ENCODE peak calls at places on chromosome 21, in eight cellular contexts. P is cardiac fibroblast, D is heart left ventricle, Y is A549, B is GM06990, H is AG04449, F is HL-60, V is adrenal gland. C is an unnamed sample.

GRCh38 chr21:10272216-10272615 is 249.2 kb upstream of the TPTE start:
- DNase-seq in P (no peak), D (no peak), Y (peak), B (no peak), H (no peak), F (no peak), V (no peak), C (no peak)

GRCh38 chr21:15841856-15842564 is 112.2 kb downstream of the USP25 start:
- DNase-seq in P (peak), D (no peak), Y (no peak), B (no peak), H (peak), F (no peak), V (no peak), C (peak)

GRCh38 chr21:25822981-25823380 is 88.2 kb downstream of the GABPA start:
- DNase-seq in P (no peak), D (no peak), Y (no peak), B (no peak), H (no peak), F (no peak), V (no peak), C (no peak)

GRCh38 chr21:21030311-21030710 is 32.1 kb downstream of the NCAM2 start:
- DNase-seq in P (no peak), D (no peak), Y (no peak), B (no peak), H (no peak), F (no peak), V (no peak), C (no peak)

GRCh38 chr21:42747267-42747701 is 93.9 kb downstream of the PDE9A start:
- DNase-seq in P (no peak), D (no peak), Y (no peak), B (no peak), H (no peak), F (no peak), V (no peak), C (no peak)

GRCh38 chr21:36185498-36185897 is 28.9 kb downstream of the DOP1B start:
- DNase-seq in P (no peak), D (no peak), Y (no peak), B (no peak), H (no peak), F (peak), V (no peak), C (no peak)

GRCh38 chr21:37503848-37504467 is 137.4 kb downstream of the DYRK1A start:
- DNase-seq in P (peak), D (no peak), Y (no peak), B (no peak), H (peak), F (no peak), V (no peak), C (peak)

GRCh38 chr21:14453964-14454641 is 71.2 kb upstream of the HSPA13 start:
- DNase-seq in P (no peak), D (no peak), Y (no peak), B (peak), H (no peak), F (peak), V (no peak), C (no peak)

GRCh38 chr21:41658321-41658720 is 108.5 kb downstream of the RIPK4 start:
- DNase-seq in P (no peak), D (no peak), Y (no peak), B (no peak), H (no peak), F (no peak), V (no peak), C (no peak)

GRCh38 chr21:45361033-45361997 is 43.6 kb upstream of the COL18A1 start:
- DNase-seq in P (no peak), D (no peak), Y (no peak), B (no peak), H (no peak), F (no peak), V (no peak), C (no peak)

GRCh38 chr21:44378646-44379581 is 25.5 kb downstream of the TRPM2 start:
- DNase-seq in P (no peak), D (no peak), Y (no peak), B (no peak), H (no peak), F (no peak), V (no peak), C (no peak)

GRCh38 chr21:42614391-42614790 is 39.0 kb upstream of the PDE9A start:
- DNase-seq in P (no peak), D (no peak), Y (no peak), B (no peak), H (no peak), F (no peak), V (no peak), C (no peak)

GRCh38 chr21:33383056-33383888 is 19.9 kb upstream of the IFNGR2 start:
- DNase-seq in P (peak), D (peak), Y (peak), B (peak), H (no peak), F (peak), V (peak), C (no peak)

GRCh38 chr21:40837456-40837855 is 9.5 kb downstream of the DSCAM start:
- DNase-seq in P (no peak), D (no peak), Y (no peak), B (no peak), H (peak), F (no peak), V (no peak), C (no peak)

GRCh38 chr21:44880762-44881585 is 7.5 kb upstream of the PTTG1IP start:
- DNase-seq in P (peak), D (peak), Y (no peak), B (no peak), H (no peak), F (peak), V (peak), C (peak)

GRCh38 chr21:46065215-46065992 is 32.5 kb upstream of the COL6A2 start:
- DNase-seq in P (peak), D (peak), Y (no peak), B (no peak), H (no peak), F (no peak), V (no peak), C (peak)

GRCh38 chr21:32578107-32578691 is 7.1 kb downstream of the TCP10L start:
- DNase-seq in P (peak), D (no peak), Y (peak), B (no peak), H (no peak), F (no peak), V (no peak), C (no peak)

GRCh38 chr21:16388911-16389515 is 659.2 kb downstream of the USP25 start:
- DNase-seq in P (no peak), D (no peak), Y (no peak), B (no peak), H (no peak), F (no peak), V (no peak), C (no peak)

GRCh38 chr21:42233067-42233981 is 14.4 kb downstream of the ABCG1 start:
- DNase-seq in P (peak), D (peak), Y (peak), B (peak), H (no peak), F (peak), V (peak), C (no peak)

GRCh38 chr21:45995686-45996179 is 14.2 kb downstream of the COL6A1 start:
- DNase-seq in P (no peak), D (peak), Y (no peak), B (no peak), H (no peak), F (no peak), V (peak), C (no peak)

GRCh38 chr21:42997053-42997452 is 22.7 kb downstream of the PKNOX1 start:
- DNase-seq in P (peak), D (peak), Y (no peak), B (no peak), H (peak), F (no peak), V (peak), C (peak)

GRCh38 chr21:38308785-38309119 is 52.0 kb downstream of the KCNJ15 start:
- DNase-seq in P (no peak), D (no peak), Y (no peak), B (no peak), H (no peak), F (no peak), V (no peak), C (no peak)

GRCh38 chr21:44365967-44366585 is 12.7 kb downstream of the TRPM2 start:
- DNase-seq in P (no peak), D (no peak), Y (no peak), B (no peak), H (no peak), F (no peak), V (no peak), C (no peak)

GRCh38 chr21:36178349-36178748 is 21.7 kb downstream of the DOP1B start:
- DNase-seq in P (no peak), D (no peak), Y (no peak), B (no peak), H (no peak), F (peak), V (no peak), C (no peak)

GRCh38 chr21:42425603-42425985 is 21.9 kb downstream of the UBASH3A start:
- DNase-seq in P (no peak), D (no peak), Y (no peak), B (no peak), H (no peak), F (no peak), V (no peak), C (no peak)

GRCh38 chr21:38229260-38229877 is 27.4 kb upstream of the KCNJ15 start:
- DNase-seq in P (no peak), D (no peak), Y (peak), B (no peak), H (no peak), F (peak), V (no peak), C (no peak)

GRCh38 chr21:41899431-41900202 is 20.5 kb upstream of the PRDM15 start:
- DNase-seq in P (no peak), D (no peak), Y (no peak), B (no peak), H (no peak), F (no peak), V (peak), C (no peak)

GRCh38 chr21:44299458-44300261 is at the start of gene PFKL:
- DNase-seq in P (peak), D (peak), Y (peak), B (peak), H (no peak), F (peak), V (peak), C (no peak)

GRCh38 chr21:32560896-32561295 is 24.4 kb downstream of the TCP10L start:
- DNase-seq in P (no peak), D (no peak), Y (no peak), B (no peak), H (no peak), F (no peak), V (no peak), C (no peak)

GRCh38 chr21:42956824-42957632 is 17.3 kb upstream of the PKNOX1 start:
- DNase-seq in P (no peak), D (no peak), Y (no peak), B (no peak), H (no peak), F (no peak), V (no peak), C (no peak)

GRCh38 chr21:16678479-16678878 is 834.4 kb upstream of the CXADR start:
- DNase-seq in P (peak), D (no peak), Y (no peak), B (no peak), H (no peak), F (no peak), V (no peak), C (no peak)

GRCh38 chr21:37459575-37459974 is 93.0 kb downstream of the DYRK1A start:
- DNase-seq in P (peak), D (no peak), Y (no peak), B (no peak), H (no peak), F (no peak), V (no peak), C (no peak)

GRCh38 chr21:37912616-37913015 is 3.6 kb downstream of the KCNJ6 start:
- DNase-seq in P (no peak), D (no peak), Y (no peak), B (no peak), H (no peak), F (no peak), V (no peak), C (no peak)

GRCh38 chr21:34639250-34639649 is 24.3 kb upstream of the RCAN1 start:
- DNase-seq in P (no peak), D (no peak), Y (no peak), B (no peak), H (no peak), F (no peak), V (no peak), C (no peak)

GRCh38 chr21:34636961-34637360 is 22.0 kb upstream of the RCAN1 start:
- DNase-seq in P (no peak), D (no peak), Y (no peak), B (no peak), H (no peak), F (no peak), V (no peak), C (no peak)

GRCh38 chr21:34642211-34643075 is 26.4 kb upstream of the CLIC6 start:
- DNase-seq in P (peak), D (no peak), Y (no peak), B (peak), H (no peak), F (no peak), V (no peak), C (peak)

GRCh38 chr21:34639882-34640788 is 25.2 kb upstream of the RCAN1 start:
- DNase-seq in P (no peak), D (no peak), Y (no peak), B (peak), H (no peak), F (no peak), V (no peak), C (no peak)

DNA sequence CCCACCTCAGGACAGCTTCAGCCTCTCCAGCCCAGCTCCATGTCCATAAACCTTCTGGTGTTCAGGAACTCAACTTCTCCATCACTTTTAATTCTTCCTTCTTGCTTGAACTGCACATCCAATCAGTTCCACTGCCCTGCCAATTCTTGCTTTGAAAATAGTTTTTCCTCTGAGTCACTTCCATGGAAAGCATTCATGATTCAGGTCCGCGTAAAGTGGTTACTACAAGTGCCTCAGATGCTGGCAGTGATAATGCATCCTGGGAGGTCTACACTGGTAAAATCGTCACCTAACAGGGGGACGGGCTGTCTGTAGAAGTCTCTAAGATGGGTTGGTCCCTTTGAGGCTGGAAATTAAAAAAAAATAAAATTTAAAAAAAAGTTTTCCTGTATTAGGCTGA is 25.9 kb upstream of the RCAN1 start:
- DNase-seq in P (peak), D (no peak), Y (peak), B (no peak), H (peak), F (no peak), V (no peak), C (peak)
- H3K4me3 ChIP-seq in P (no peak), D (no peak), Y (no peak), B (no peak), H (no peak), F (no peak), V (no peak), C (no peak)

DNA sequence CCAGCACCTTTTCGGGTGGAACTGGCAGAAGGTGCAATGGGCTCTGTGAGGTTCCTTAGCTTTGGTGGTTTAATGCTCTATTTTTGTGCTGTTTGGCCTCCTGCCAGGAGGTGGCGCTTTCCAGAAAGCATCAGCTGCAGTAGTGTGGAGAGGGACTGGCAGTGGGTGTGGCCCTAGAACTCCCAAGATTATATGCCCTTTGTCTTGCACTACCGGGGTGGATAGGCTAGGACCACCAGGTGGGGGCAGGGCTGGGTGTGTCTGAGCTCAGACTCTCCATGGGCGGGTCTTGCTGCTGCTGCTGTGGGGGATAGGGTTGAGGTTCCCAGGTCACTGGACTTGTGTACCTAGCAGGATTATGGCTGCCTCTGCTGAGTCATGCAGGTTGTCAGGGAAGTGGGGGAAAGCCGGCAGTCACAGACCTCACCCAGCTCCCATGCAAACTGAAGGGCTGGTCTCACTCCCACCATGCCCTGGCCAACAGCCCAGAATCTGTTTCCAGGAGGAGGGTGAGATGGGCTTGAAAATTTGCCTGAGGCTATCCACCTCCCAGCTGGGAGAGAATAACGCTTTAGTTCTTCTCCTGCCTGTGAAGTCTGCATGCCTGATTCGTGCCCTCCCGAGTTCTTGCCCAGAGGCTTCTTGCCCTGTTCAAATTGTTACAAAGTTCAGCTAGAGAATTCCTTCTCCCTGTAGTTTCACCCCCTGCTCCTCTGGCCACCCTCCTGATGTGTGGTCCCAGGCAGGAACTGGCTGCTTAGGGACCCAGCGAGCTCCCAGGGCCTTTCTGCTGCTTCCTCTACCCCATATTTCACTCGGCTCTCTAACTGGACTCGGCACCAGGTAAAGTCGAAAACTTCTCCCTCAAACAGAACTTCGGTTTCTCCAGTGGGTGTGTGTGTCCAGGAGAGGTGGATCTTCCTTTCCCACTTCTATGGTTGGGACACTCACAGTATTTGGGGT is 76.5 kb upstream of the BTG3 start:
- DNase-seq in P (peak), D (peak), Y (peak), B (peak), H (no peak), F (peak), V (peak), C (peak)
- TF ChIP-seq CTCF in P (no peak), D (peak), Y (peak), B (peak), H (no peak), F (no peak), V (no peak), C (peak)

GRCh38 chr21:30146558-30147282 is 19.9 kb downstream of the CLDN17 start:
- DNase-seq in P (no peak), D (no peak), Y (no peak), B (no peak), H (no peak), F (no peak), V (no peak), C (no peak)
- H3K4me3 ChIP-seq in P (no peak), D (no peak), Y (no peak), B (no peak), H (no peak), F (no peak), V (no peak), C (no peak)

GRCh38 chr21:31537872-31538576 is 121.5 kb upstream of the SOD1 start:
- DNase-seq in P (no peak), D (no peak), Y (no peak), B (no peak), H (no peak), F (no peak), V (no peak), C (no peak)
- TF ChIP-seq CTCF in P (no peak), D (no peak), Y (no peak), B (peak), H (no peak), F (no peak), V (no peak), C (no peak)

DNA sequence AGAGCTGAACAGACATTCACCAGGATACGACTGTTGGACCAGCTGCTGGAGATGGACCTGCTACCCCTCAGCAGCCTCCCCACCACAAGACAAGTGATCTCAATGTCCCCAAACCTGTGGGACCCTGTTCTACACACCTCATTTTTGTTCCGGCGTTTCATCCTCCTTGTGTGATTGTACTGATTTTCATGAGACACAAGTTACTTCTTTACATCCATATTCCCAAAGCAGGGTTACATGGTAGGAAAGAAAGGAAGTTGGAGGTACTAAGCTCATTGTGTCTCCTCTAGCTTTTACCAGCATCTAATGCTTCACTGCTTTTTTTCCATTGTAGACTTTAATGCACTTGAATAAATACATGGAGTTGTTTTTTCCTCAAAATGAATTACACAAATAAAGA is 8.7 kb downstream of the ADAMTS1 start:
- DNase-seq in P (peak), D (no peak), Y (no peak), B (no peak), H (no peak), F (no peak), V (no peak), C (no peak)
- H3K4me3 ChIP-seq in P (no peak), D (no peak), Y (no peak), B (no peak), H (no peak), F (no peak), V (no peak), C (no peak)

C was measured in astrocyte of the cerebellum.